ENCODE peak calls at places on chromosomes 5 and 9, in five cellular contexts. C, D, T, G and S are unnamed samples.

GRCh38 chr9:121322737-121323448 is 47.2 kb downstream of the STOM start:
- DNase-seq in C (no peak), D (no peak), T (no peak), G (no peak), S (no peak)

GRCh38 chr5:170284231-170284630 is 13.3 kb downstream of the LCP2 start:
- DNase-seq in C (no peak), D (no peak), T (no peak), G (no peak), S (no peak)

GRCh38 chr9:105369911-105370310 is 77.9 kb upstream of the FSD1L start:
- DNase-seq in C (no peak), D (no peak), T (no peak), G (no peak), S (no peak)

GRCh38 chr9:108108802-108109448 is 619.4 kb upstream of the KLF4 start:
- DNase-seq in C (no peak), D (no peak), T (no peak), G (peak), S (no peak)

GRCh38 chr9:25350011-25350410 is 328.2 kb downstream of the TUSC1 start:
- DNase-seq in C (no peak), D (peak), T (no peak), G (no peak), S (no peak)

GRCh38 chr9:6132650-6133049 is 83.0 kb upstream of the IL33 start:
- DNase-seq in C (no peak), D (no peak), T (no peak), G (no peak), S (no peak)

GRCh38 chr9:121262450-121262849 is 5.5 kb upstream of the GSN start:
- DNase-seq in C (no peak), D (no peak), T (no peak), G (no peak), S (no peak)

GRCh38 chr5:120466337-120467006 is 2.4 kb downstream of the PRR16 start:
- DNase-seq in C (no peak), D (no peak), T (no peak), G (peak), S (no peak)

GRCh38 chr5:28580616-28581015 is 1542.2 kb upstream of the CDH9 start:
- DNase-seq in C (no peak), D (peak), T (no peak), G (peak), S (no peak)

GRCh38 chr5:148443998-148444397 is 60.2 kb downstream of the FBXO38 start:
- DNase-seq in C (peak), D (peak), T (no peak), G (peak), S (no peak)

GRCh38 chr5:131747180-131748105 is 49.4 kb downstream of the FNIP1 start:
- DNase-seq in C (no peak), D (no peak), T (no peak), G (peak), S (no peak)

GRCh38 chr9:99093492-99093791 is 11.5 kb upstream of the TGFBR1 start:
- DNase-seq in C (no peak), D (no peak), T (no peak), G (no peak), S (no peak)

GRCh38 chr9:35681341-35682002 is 7.7 kb downstream of the CA9 start:
- DNase-seq in C (no peak), D (no peak), T (no peak), G (no peak), S (no peak)

GRCh38 chr5:56594821-56595220 is 220.5 kb upstream of the MAP3K1 start:
- DNase-seq in C (no peak), D (no peak), T (no peak), G (no peak), S (no peak)

GRCh38 chr9:128121924-128122808 is 5.4 kb downstream of the PTGES2 start:
- DNase-seq in C (no peak), D (no peak), T (no peak), G (no peak), S (no peak)

GRCh38 chr5:144133050-144133633 is 37.3 kb downstream of the YIPF5 start:
- DNase-seq in C (no peak), D (no peak), T (no peak), G (no peak), S (no peak)

GRCh38 chr5:139492700-139493192 is 10.2 kb upstream of the STING1 start:
- DNase-seq in C (no peak), D (peak), T (no peak), G (peak), S (no peak)

GRCh38 chr9:30116673-30117217 is 2267.7 kb upstream of the ACO1 start:
- DNase-seq in C (no peak), D (no peak), T (peak), G (no peak), S (peak)

GRCh38 chr5:74376187-74376586 is 264.3 kb downstream of the ENC1 start:
- DNase-seq in C (no peak), D (no peak), T (no peak), G (no peak), S (no peak)

GRCh38 chr5:74725331-74725730 is 40.3 kb downstream of the HEXB start:
- DNase-seq in C (no peak), D (no peak), T (no peak), G (no peak), S (no peak)

GRCh38 chr5:71810023-71810422 is 90.9 kb downstream of the CARTPT start:
- DNase-seq in C (no peak), D (no peak), T (no peak), G (no peak), S (no peak)

GRCh38 chr9:137670391-137671195 is 51.8 kb downstream of the EHMT1 start:
- DNase-seq in C (peak), D (peak), T (no peak), G (no peak), S (peak)

GRCh38 chr5:135444881-135445280 is 2.3 kb downstream of the DCANP1 start:
- DNase-seq in C (no peak), D (no peak), T (no peak), G (no peak), S (no peak)

GRCh38 chr9:106733828-106734227 is 129.1 kb upstream of the ZNF462 start:
- DNase-seq in C (no peak), D (no peak), T (no peak), G (no peak), S (no peak)

GRCh38 chr5:104774372-104774771 is 1211.8 kb upstream of the NUDT12 start:
- DNase-seq in C (no peak), D (no peak), T (no peak), G (no peak), S (no peak)

GRCh38 chr9:17171309-17172094 is 36.7 kb downstream of the CNTLN start:
- DNase-seq in C (no peak), D (no peak), T (no peak), G (no peak), S (no peak)

GRCh38 chr9:105251733-105252404 is 7.4 kb downstream of the SLC44A1 start:
- DNase-seq in C (no peak), D (peak), T (no peak), G (no peak), S (no peak)

GRCh38 chr5:153965102-153965645 is 73.5 kb downstream of the FAM114A2 start:
- DNase-seq in C (peak), D (peak), T (no peak), G (peak), S (peak)
- H2BK12ac ChIP-seq in C (no peak), D (no peak), T (no peak), G (no peak), S (no peak)

GRCh38 chr5:151157426-151158286 is at the start of gene ANXA6:
- DNase-seq in C (peak), D (peak), T (peak), G (peak), S (peak)

GRCh38 chr5:151155777-151156731 is 1.5 kb downstream of the ANXA6 start:
- DNase-seq in C (no peak), D (no peak), T (no peak), G (peak), S (no peak)

GRCh38 chr5:151156732-151157402 is 712 bp downstream of the ANXA6 start:
- DNase-seq in C (no peak), D (no peak), T (no peak), G (peak), S (peak)

GRCh38 chr5:151159649-151160373 is 2.2 kb upstream of the ANXA6 start:
- DNase-seq in C (no peak), D (no peak), T (no peak), G (no peak), S (no peak)

GRCh38 chr5:151158287-151158661 is 695 bp upstream of the ANXA6 start:
- DNase-seq in C (no peak), D (no peak), T (no peak), G (no peak), S (peak)
- H2BK5ac ChIP-seq in C (no peak), D (peak), T (peak), G (no peak), S (no peak)

DNA sequence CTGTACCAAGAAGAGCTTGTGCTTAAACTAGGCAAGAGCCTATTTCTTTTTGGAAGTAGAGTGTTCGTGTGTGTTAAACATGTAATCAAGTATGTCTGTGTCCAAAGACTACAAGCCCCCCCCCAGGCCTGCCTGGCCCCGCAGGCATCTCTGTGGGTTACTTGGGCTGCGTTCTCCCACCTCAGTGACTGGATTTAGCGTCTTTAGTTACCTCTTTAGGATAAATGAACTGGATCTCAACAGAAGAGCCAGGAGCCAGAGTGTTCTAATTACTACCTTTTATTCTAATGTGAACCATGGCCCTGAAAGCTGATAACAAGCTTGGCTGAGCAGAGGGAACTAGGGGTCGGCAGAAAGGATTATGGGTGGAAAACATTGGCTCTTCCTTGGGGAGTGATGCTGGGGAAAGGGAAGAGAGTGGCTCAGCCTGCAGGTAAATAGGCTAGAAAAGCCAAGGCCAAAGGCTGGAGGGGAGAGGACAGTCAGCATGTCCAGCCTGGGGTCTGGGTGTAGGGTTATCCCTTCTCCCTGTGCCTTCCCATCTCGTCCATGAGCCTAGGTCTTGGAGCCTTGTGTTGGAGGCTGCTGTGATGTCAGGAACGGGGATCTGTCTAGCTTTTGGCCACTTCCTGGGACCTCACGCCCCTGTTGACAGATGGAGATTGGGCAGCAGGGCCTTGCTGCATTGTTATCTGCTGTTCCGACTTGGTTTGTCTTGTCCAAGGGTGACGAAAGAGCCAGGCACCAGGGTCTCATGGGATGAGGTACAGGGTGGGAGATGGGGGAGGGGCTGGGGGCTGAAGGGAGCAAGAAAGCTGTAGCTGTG is 11.1 kb downstream of the CD74 start:
- DNase-seq in C (no peak), D (no peak), T (no peak), G (no peak), S (no peak)
- H2BK12ac ChIP-seq in C (no peak), D (no peak), T (no peak), G (no peak), S (no peak)

DNA sequence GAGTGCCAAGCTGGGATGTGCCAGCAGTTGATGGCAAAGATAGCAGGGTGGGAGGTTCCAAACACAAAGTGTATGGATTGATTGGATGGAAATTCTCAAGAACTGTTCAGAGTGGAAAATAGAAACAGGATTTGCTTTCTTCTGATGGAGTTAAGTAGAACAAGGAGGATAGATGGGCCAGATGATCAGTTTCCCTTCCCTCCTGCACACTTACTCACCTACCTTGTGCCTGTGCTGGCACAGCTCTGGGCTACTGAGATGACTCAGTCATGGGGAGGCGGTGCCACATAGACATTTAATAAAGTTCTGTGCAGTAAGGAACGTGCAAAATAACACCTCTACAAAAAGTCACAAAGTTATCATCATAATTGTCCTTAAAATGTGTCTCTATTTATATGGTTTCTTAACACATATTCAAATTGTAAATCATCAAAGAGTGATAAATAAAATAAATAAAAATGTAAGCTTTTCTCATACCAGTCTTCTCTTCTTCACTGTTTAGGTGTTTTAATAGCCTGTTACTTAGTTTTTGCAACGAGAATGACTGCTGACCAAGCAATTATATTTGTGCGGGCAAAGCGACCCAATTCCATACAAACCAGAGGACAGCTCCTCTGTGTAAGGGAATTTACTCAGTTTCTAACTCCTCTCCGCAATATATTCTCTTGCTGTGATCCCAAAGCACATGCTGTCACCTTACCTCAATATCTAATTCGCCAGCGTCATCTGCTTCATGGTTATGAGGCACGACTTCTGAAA is 12.7 kb downstream of the PTPDC1 start:
- DNase-seq in C (no peak), D (no peak), T (no peak), G (no peak), S (no peak)
- H2BK5ac ChIP-seq in C (no peak), D (no peak), T (no peak), G (no peak), S (no peak)

GRCh38 chr9:135939351-135940265 is 21.6 kb downstream of the UBAC1 start:
- DNase-seq in C (no peak), D (no peak), T (no peak), G (no peak), S (no peak)
- H2BK12ac ChIP-seq in C (no peak), D (no peak), T (no peak), G (no peak), S (no peak)

DNA sequence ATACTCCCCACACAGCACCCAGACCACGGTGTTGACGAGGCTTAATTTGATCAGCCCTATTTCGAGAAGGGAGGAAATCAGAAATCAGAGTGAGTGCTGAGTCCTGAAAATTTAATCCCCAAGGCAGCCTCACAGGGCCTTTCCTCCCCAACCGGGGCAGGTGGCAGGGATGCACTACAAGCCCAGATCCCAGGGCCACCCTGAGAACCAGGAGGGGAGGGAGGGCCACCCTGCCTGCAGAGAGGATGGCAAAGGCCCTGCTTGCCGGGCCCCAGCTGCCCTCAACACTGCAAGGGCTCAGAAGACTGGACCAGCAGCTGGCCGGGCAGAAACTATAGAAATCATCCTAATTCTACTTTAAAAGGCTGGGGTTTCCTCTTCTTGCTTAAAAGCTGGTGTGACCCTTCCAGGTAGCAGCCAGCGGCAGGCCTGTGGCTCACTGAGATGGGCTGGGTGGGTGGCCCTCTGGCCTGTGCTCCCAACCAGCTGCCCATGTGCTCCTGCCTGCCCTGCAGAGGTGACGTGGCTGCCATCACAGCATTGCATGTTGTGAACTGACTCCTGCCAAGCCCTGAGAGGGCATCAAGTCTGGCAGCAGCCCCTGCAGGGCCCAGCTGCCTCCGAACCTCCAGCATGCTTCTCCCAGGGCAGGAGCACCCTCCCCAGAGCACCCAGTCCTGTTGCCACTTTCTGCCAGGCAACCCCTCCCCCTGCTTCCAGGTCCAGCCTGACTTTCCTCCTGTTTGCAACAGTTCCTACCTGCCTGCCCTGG is 122.8 kb downstream of the ADAMTS2 start:
- DNase-seq in C (no peak), D (no peak), T (no peak), G (no peak), S (no peak)
- H2BK5ac ChIP-seq in C (peak), D (no peak), T (no peak), G (no peak), S (no peak)